ENCODE peak calls at places on chromosome 16, in seven cellular contexts. One of them, this sample, is unnamed. For H3K36me3, the result is how much of the 10 kb centered on the place peaks cover.

GRCh38 chr16:73671102-73671501 is 623.2 kb upstream of the ZFHX3 start:
- DNase-seq in tibial nerve: no peak
- DNase-seq in tibial artery: no peak
- DNase-seq in CD8-positive, alpha-beta T cell: no peak
- DNase-seq in body of pancreas: no peak
- DNase-seq in fibroblast of lung: no peak
- DNase-seq in GM12878: no peak
- DNase-seq in this sample: no peak

GRCh38 chr16:19071811-19072777 is 4.7 kb downstream of the COQ7 start:
- DNase-seq in tibial nerve: peak
- DNase-seq in body of pancreas: peak
- DNase-seq in CD8-positive, alpha-beta T cell: peak
- DNase-seq in fibroblast of lung: peak
- DNase-seq in tibial artery: no peak
- DNase-seq in GM12878: no peak
- DNase-seq in this sample: no peak

GRCh38 chr16:75244225-75244792 is 7.1 kb downstream of the BCAR1 start:
- DNase-seq in tibial artery: peak
- DNase-seq in tibial nerve: peak
- DNase-seq in body of pancreas: peak
- DNase-seq in fibroblast of lung: peak
- DNase-seq in GM12878: no peak
- DNase-seq in CD8-positive, alpha-beta T cell: no peak
- DNase-seq in this sample: no peak

GRCh38 chr16:83847371-83848225 is 39.8 kb downstream of the HSBP1 start:
- DNase-seq in fibroblast of lung: no peak
- DNase-seq in body of pancreas: no peak
- DNase-seq in GM12878: no peak
- DNase-seq in tibial artery: no peak
- DNase-seq in CD8-positive, alpha-beta T cell: no peak
- DNase-seq in tibial nerve: no peak
- DNase-seq in this sample: no peak

GRCh38 chr16:20901441-20902112 is 1.0 kb downstream of the LYRM1 start:
- DNase-seq in tibial nerve: peak
- DNase-seq in body of pancreas: peak
- DNase-seq in fibroblast of lung: peak
- DNase-seq in GM12878: no peak
- DNase-seq in tibial artery: peak
- DNase-seq in CD8-positive, alpha-beta T cell: no peak
- DNase-seq in this sample: no peak

GRCh38 chr16:56190903-56191806 is at the start of gene GNAO1:
- DNase-seq in tibial nerve: no peak
- DNase-seq in tibial artery: peak
- DNase-seq in CD8-positive, alpha-beta T cell: peak
- DNase-seq in GM12878: no peak
- DNase-seq in fibroblast of lung: peak
- DNase-seq in body of pancreas: peak
- DNase-seq in this sample: no peak

GRCh38 chr16:21599994-21600773 is 807 bp downstream of the METTL9 start:
- DNase-seq in CD8-positive, alpha-beta T cell: no peak
- DNase-seq in tibial nerve: no peak
- DNase-seq in body of pancreas: peak
- DNase-seq in GM12878: peak
- DNase-seq in fibroblast of lung: peak
- DNase-seq in tibial artery: no peak
- DNase-seq in this sample: no peak

GRCh38 chr16:89023151-89023551 is 46.1 kb upstream of the CBFA2T3 start:
- DNase-seq in CD8-positive, alpha-beta T cell: no peak
- DNase-seq in tibial artery: peak
- DNase-seq in fibroblast of lung: no peak
- DNase-seq in tibial nerve: no peak
- DNase-seq in body of pancreas: no peak
- DNase-seq in GM12878: no peak
- DNase-seq in this sample: no peak

GRCh38 chr16:31113420-31114124 is 3.9 kb upstream of the KAT8 start:
- DNase-seq in GM12878: no peak
- DNase-seq in fibroblast of lung: no peak
- DNase-seq in CD8-positive, alpha-beta T cell: no peak
- DNase-seq in body of pancreas: no peak
- DNase-seq in tibial artery: no peak
- DNase-seq in tibial nerve: no peak
- DNase-seq in this sample: no peak

DNA sequence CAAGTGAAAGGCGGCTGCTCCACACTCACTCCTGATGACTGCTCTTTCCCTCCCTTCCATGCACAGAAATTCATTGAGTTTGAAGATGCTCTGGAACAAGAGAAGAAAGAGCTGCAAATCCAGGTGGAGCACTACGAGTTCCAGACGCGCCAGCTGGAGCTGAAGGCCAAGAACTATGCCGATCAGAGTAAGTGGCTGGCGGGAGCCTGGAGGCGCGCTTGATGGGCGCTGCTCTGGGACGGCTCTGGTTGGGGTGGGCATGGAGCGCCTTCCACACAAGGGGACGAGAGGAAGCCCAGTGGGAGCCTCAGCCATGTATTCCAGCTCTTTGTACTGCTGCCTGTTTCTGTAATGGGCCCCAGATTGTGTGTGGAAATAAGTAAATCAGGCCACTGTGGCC is 18.5 kb downstream of the MAPK8IP3 start:
- DNase-seq in CD8-positive, alpha-beta T cell: no peak
- DNase-seq in fibroblast of lung: no peak
- DNase-seq in body of pancreas: no peak
- DNase-seq in tibial nerve: no peak
- DNase-seq in tibial artery: no peak
- DNase-seq in GM12878: no peak
- DNase-seq in this sample: no peak
- H3K27ac ChIP-seq in CD8-positive, alpha-beta T cell: no peak
- H3K27ac ChIP-seq in fibroblast of lung: no peak
- H3K27ac ChIP-seq in body of pancreas: no peak
- H3K27ac ChIP-seq in tibial nerve: no peak
- H3K27ac ChIP-seq in tibial artery: no peak
- H3K27ac ChIP-seq in GM12878: no peak
- H3K27ac ChIP-seq in this sample: no peak

GRCh38 chr16:57224651-57225335 is 20.3 kb upstream of the ARL2BP start:
- DNase-seq in GM12878: no peak
- DNase-seq in tibial nerve: no peak
- DNase-seq in tibial artery: no peak
- DNase-seq in CD8-positive, alpha-beta T cell: no peak
- DNase-seq in fibroblast of lung: no peak
- DNase-seq in body of pancreas: no peak
- DNase-seq in this sample: no peak
- H3K36me3 ChIP-seq in GM12878: under half
- H3K36me3 ChIP-seq in tibial nerve: under half
- H3K36me3 ChIP-seq in tibial artery: half or more
- H3K36me3 ChIP-seq in CD8-positive, alpha-beta T cell: under half
- H3K36me3 ChIP-seq in fibroblast of lung: under half
- H3K36me3 ChIP-seq in body of pancreas: under half
- H3K36me3 ChIP-seq in this sample: under half

GRCh38 chr16:14003119-14003570 is 68.0 kb upstream of the MRTFB start:
- DNase-seq in fibroblast of lung: peak
- DNase-seq in GM12878: no peak
- DNase-seq in CD8-positive, alpha-beta T cell: no peak
- DNase-seq in body of pancreas: peak
- DNase-seq in tibial artery: peak
- DNase-seq in tibial nerve: no peak
- DNase-seq in this sample: no peak
- H3K4me3 ChIP-seq in fibroblast of lung: peak
- H3K4me3 ChIP-seq in GM12878: no peak
- H3K4me3 ChIP-seq in CD8-positive, alpha-beta T cell: no peak
- H3K4me3 ChIP-seq in body of pancreas: no peak
- H3K4me3 ChIP-seq in tibial artery: peak
- H3K4me3 ChIP-seq in tibial nerve: peak
- H3K4me3 ChIP-seq in this sample: peak

DNA sequence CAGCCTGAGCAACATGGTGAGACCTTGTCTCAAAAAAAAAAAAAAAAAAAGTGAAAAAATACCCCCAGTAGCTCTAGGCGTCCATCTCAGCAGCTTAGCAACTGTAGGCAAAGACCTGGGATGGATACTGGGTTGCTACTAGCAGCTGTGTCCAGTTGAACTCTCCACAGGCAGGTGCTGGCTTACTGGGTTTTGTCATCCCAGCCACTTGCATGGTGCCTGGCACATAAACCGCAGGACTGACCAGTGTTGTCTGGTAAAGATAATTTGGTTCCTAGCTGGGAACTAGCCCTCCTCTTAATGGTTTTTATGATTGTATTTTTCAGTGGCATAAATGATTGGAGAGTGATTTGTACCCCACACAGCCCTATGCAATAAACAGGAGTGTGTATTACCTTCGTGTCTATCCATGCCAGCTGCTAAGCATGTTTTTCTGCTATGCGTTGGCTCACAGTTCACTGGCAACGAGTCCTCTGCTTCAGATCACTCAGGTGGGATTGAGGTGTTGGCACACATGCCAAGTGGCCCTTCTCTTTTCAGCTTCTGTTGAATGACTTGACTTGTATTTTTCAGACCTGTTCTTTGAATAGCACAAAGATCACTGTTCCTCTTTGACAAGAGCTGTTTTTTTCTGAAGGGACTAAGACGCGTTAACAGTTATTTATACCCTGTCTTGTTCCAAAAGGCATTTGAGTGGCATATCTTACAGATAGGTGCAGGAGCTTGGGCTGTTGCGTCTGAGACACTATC is 352.9 kb downstream of the SNX29 start:
- DNase-seq in tibial nerve: no peak
- DNase-seq in CD8-positive, alpha-beta T cell: no peak
- DNase-seq in body of pancreas: no peak
- DNase-seq in tibial artery: no peak
- DNase-seq in fibroblast of lung: no peak
- DNase-seq in GM12878: no peak
- DNase-seq in this sample: no peak
- H3K27ac ChIP-seq in tibial nerve: no peak
- H3K27ac ChIP-seq in CD8-positive, alpha-beta T cell: no peak
- H3K27ac ChIP-seq in body of pancreas: no peak
- H3K27ac ChIP-seq in tibial artery: no peak
- H3K27ac ChIP-seq in fibroblast of lung: no peak
- H3K27ac ChIP-seq in GM12878: no peak
- H3K27ac ChIP-seq in this sample: no peak

DNA sequence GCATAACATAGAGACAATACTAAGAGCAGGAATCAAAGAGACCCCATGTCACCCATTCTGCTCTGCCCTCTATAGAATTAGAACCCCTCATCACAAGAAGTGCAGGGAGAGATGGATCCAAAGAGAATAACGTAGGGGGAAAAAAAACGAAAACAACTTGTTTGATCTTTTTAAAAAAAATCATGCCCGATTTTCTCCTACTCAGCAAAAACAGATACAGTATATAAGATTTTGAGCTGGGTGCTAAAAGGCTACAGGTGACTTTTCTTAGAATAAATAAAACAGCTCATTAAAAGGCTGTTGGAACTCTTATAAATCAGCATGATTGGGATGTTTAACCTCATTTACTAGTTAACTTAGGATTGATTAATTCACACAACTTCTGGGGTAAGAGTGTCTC is 17.4 kb downstream of the UBN1 start:
- DNase-seq in fibroblast of lung: no peak
- DNase-seq in GM12878: no peak
- DNase-seq in tibial artery: no peak
- DNase-seq in body of pancreas: no peak
- DNase-seq in tibial nerve: no peak
- DNase-seq in CD8-positive, alpha-beta T cell: no peak
- DNase-seq in this sample: no peak
- H3K36me3 ChIP-seq in fibroblast of lung: under half
- H3K36me3 ChIP-seq in GM12878: under half
- H3K36me3 ChIP-seq in tibial artery: under half
- H3K36me3 ChIP-seq in body of pancreas: under half
- H3K36me3 ChIP-seq in tibial nerve: under half
- H3K36me3 ChIP-seq in CD8-positive, alpha-beta T cell: under half
- H3K36me3 ChIP-seq in this sample: under half

GRCh38 chr16:79862601-79863000 is 262.1 kb upstream of the MAF start:
- DNase-seq in body of pancreas: no peak
- DNase-seq in CD8-positive, alpha-beta T cell: no peak
- DNase-seq in tibial artery: no peak
- DNase-seq in fibroblast of lung: no peak
- DNase-seq in tibial nerve: no peak
- DNase-seq in GM12878: no peak
- DNase-seq in this sample: no peak
- H3K4me3 ChIP-seq in body of pancreas: no peak
- H3K4me3 ChIP-seq in CD8-positive, alpha-beta T cell: no peak
- H3K4me3 ChIP-seq in tibial artery: no peak
- H3K4me3 ChIP-seq in fibroblast of lung: no peak
- H3K4me3 ChIP-seq in tibial nerve: no peak
- H3K4me3 ChIP-seq in GM12878: no peak
- H3K4me3 ChIP-seq in this sample: no peak

DNA sequence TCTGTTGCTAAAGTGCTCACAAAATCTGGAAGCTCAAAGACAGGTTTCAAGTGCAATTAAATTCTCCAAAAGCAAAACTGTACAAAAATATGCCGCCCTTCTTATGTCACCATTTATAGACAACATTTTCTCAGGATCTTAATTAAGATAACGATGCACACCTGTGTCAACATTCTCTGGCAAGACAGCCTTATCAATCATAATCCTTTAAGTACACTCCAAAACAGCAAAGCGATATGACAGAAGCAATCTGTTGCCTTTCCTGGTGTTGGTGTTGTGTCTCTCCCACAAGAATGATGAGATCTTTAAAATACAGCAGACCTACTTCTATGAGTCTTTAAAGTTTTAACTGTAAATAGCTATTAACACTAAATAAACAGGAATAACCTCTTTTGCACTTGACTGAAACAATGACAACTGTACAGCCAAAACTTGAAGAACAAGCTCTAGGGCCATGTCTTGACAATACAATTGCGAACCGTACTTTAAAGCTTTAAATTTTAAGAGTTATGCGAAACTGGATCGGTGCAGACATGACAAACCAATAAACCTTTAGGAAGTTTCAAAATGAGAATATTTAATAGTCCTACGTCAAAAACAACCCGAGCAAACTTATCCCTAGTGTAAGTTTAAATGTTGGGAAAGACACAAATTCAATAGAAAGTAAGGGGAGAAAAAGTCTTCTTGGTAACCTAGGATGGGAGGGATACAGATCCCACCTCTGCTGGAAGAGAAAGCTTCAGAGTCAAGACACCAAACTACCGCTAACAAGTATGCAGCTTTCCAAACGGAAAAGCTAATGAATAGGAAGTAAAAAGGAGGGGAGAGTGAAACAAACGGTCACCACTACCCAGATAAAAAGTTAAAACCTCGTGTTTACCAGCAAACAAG is 3.3 kb upstream of the IRX5 start:
- DNase-seq in tibial artery: no peak
- DNase-seq in GM12878: no peak
- DNase-seq in fibroblast of lung: peak
- DNase-seq in CD8-positive, alpha-beta T cell: no peak
- DNase-seq in tibial nerve: no peak
- DNase-seq in body of pancreas: no peak
- DNase-seq in this sample: no peak
- H3K27ac ChIP-seq in tibial artery: peak
- H3K27ac ChIP-seq in GM12878: no peak
- H3K27ac ChIP-seq in fibroblast of lung: no peak
- H3K27ac ChIP-seq in CD8-positive, alpha-beta T cell: no peak
- H3K27ac ChIP-seq in tibial nerve: no peak
- H3K27ac ChIP-seq in body of pancreas: no peak
- H3K27ac ChIP-seq in this sample: peak

DNA sequence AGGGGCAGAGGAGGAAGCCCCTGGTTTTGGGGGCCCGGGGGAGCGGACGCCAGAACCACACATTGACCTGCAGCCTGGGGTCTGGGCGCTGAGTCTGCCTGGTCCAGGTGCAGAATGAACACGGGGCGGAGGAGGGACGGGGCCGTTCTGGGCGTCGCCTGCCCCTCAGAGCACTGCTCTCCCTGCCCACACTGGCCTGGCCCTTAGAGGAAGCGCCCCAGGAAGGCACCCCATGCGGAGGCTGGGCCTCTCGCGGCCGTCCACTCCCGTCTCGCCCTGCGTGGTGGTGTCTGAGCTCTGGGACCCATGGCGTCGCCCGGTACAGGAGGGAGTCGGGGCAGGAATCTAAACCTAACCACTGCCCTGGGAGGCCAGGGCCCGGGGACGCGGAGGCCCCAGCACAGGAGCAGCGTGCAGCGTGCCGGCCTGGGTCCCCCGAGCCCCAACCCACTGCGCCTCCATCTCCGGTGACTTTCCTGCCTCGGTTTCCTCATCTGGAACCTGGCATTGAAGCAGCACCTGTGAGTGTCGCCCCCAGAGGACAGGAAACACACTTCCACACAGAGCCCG is 4.3 kb downstream of the TPSD1 start:
- DNase-seq in GM12878: no peak
- DNase-seq in body of pancreas: no peak
- DNase-seq in CD8-positive, alpha-beta T cell: no peak
- DNase-seq in tibial nerve: no peak
- DNase-seq in fibroblast of lung: no peak
- DNase-seq in tibial artery: no peak
- DNase-seq in this sample: no peak
- H3K36me3 ChIP-seq in GM12878: under half
- H3K36me3 ChIP-seq in body of pancreas: under half
- H3K36me3 ChIP-seq in CD8-positive, alpha-beta T cell: under half
- H3K36me3 ChIP-seq in tibial nerve: under half
- H3K36me3 ChIP-seq in fibroblast of lung: under half
- H3K36me3 ChIP-seq in tibial artery: under half
- H3K36me3 ChIP-seq in this sample: under half

This sample was measured in esophagus squamous epithelium.